ENCODE peak calls at places on chromosomes 13 and 19, in four cellular contexts. M, C, F and P are unnamed samples.

GRCh38 chr13:105817498-105817897 is 718.0 kb downstream of the EFNB2 start:
- DNase-seq in F (no peak), M (no peak), C (no peak), P (no peak)

GRCh38 chr19:17075860-17076538 is 422 bp downstream of the MYO9B start:
- DNase-seq in C (no peak), M (no peak), F (no peak), P (no peak)

GRCh38 chr19:14954071-14954655 is 12.9 kb downstream of the OR7C2 start:
- DNase-seq in F (no peak), C (no peak), M (no peak), P (no peak)

GRCh38 chr19:9156304-9156703 is 16.1 kb downstream of the ZNF317 start:
- DNase-seq in M (no peak), F (no peak), C (no peak), P (no peak)

GRCh38 chr13:46295531-46296464 is 84.1 kb downstream of the LRRC63 start:
- DNase-seq in F (no peak), M (no peak), C (no peak), P (no peak)

GRCh38 chr13:45604892-45605291 is 10.6 kb downstream of the ERICH6B start:
- DNase-seq in C (no peak), M (no peak), F (no peak), P (no peak)

GRCh38 chr19:48999481-49000325 is 6.0 kb downstream of the RUVBL2 start:
- DNase-seq in M (peak; percentile 49), C (no peak), F (peak; percentile 83), P (no peak)

GRCh38 chr19:45215391-45216191 is 29.6 kb downstream of the EXOC3L2 start:
- DNase-seq in M (peak; percentile 27), C (no peak), F (peak; percentile 60), P (no peak)

GRCh38 chr13:93397619-93398018 is 171.0 kb downstream of the GPC6 start:
- DNase-seq in M (no peak), F (no peak), C (no peak), P (no peak)

GRCh38 chr19:46030861-46031550 is 8.2 kb upstream of the PGLYRP1 start:
- DNase-seq in C (no peak), M (no peak), F (no peak), P (peak; percentile 55)

GRCh38 chr19:15517778-15518177 is 9.5 kb downstream of the CYP4F22 start:
- DNase-seq in F (no peak), M (no peak), C (no peak), P (no peak)

GRCh38 chr13:84500016-84500415 is 617.7 kb upstream of the SLITRK1 start:
- DNase-seq in M (no peak), C (no peak), F (no peak), P (no peak)

GRCh38 chr19:43820098-43820860 is 6.8 kb upstream of the ZNF283 start:
- DNase-seq in F (no peak), M (no peak), C (no peak), P (no peak)

GRCh38 chr13:112888238-112889111 is 80.5 kb upstream of the MCF2L start:
- DNase-seq in C (no peak), F (no peak), M (no peak), P (no peak)

GRCh38 chr13:29969286-29969685 is 118.9 kb upstream of the UBL3 start:
- DNase-seq in C (no peak), M (no peak), F (no peak), P (no peak)

GRCh38 chr13:29886446-29886845 is 36.0 kb upstream of the UBL3 start:
- DNase-seq in M (no peak), C (no peak), F (no peak), P (no peak)

GRCh38 chr13:44311011-44311481 is 62.6 kb upstream of the SERP2 start:
- DNase-seq in M (no peak), F (no peak), C (peak; percentile 59), P (no peak)

GRCh38 chr19:36051236-36051635 is 2.8 kb downstream of the THAP8 start:
- DNase-seq in F (peak; percentile 27), M (no peak), C (no peak), P (no peak)

GRCh38 chr19:45130888-45131615 is 29.7 kb downstream of the NKPD1 start:
- DNase-seq in C (no peak), M (no peak), F (no peak), P (no peak)

GRCh38 chr13:43428545-43429287 is 358.1 kb downstream of the ENOX1 start:
- DNase-seq in M (no peak), C (no peak), F (no peak), P (no peak)

GRCh38 chr19:43463381-43464088 is 1.9 kb downstream of the LYPD3 start:
- DNase-seq in M (peak; percentile 91), F (peak; percentile 97), C (peak; percentile 90), P (peak; percentile 94)

GRCh38 chr13:110825516-110825915 is 89.4 kb downstream of the ANKRD10 start:
- DNase-seq in C (no peak), M (no peak), F (no peak), P (no peak)

GRCh38 chr13:25860862-25861261 is 191.0 kb downstream of the SHISA2 start:
- DNase-seq in F (no peak), C (no peak), M (no peak), P (no peak)

DNA sequence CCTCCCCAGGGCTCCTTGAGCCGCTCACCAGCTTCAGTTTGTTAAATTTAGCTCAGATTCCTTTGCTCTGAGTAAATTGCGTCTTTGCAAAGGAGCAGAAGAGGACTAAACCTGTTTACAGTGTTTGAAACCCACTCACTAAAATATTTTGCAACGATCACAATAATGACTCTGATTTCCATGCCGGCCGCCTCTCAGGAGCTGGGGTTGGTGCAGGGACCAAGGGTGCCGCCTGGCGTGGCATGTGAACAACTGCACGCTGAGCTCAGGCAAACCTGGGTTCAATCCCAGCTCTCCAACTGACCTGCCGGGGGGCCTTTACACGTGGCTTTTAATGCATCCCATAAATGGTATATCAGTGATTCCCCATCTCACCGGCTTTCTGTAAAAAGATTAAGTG is 68.7 kb upstream of the CACNA1A start:
- DNase-seq in C (no peak), F (no peak), M (no peak), P (no peak)
- TF ChIP-seq CTCF in C (no peak), F (no peak), M (peak; percentile 37), P (no peak)

DNA sequence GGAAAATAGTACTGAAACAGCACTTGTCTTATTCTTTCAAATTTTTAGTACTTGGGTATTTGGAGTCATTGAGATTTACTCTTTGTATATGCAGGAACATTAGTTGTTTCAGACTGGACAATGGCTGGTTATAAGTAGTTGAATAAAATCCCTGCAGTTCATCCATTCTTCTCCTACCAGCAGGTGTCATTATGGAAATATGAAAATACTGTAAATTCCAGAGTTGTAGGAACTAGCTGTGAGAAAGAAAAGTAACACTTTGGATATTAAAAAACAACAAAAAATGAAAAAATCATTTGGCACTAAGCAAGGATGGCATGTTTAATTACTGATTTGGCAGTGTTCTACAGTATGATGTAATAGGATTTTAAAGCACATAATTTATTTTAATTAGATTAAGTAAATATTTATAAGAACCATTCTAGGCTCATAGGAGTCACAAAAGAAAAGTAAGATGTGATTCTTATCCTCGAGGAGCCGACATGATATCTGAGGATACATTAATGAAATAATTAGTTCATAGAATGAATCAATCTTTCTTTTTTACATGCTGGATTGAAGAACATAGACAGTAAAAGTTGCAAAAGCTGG is 155.3 kb downstream of the KCNRG start:
- DNase-seq in M (no peak), C (no peak), F (no peak), P (no peak)
- TF ChIP-seq CTCF in M (no peak), C (no peak), F (no peak), P (no peak)

DNA sequence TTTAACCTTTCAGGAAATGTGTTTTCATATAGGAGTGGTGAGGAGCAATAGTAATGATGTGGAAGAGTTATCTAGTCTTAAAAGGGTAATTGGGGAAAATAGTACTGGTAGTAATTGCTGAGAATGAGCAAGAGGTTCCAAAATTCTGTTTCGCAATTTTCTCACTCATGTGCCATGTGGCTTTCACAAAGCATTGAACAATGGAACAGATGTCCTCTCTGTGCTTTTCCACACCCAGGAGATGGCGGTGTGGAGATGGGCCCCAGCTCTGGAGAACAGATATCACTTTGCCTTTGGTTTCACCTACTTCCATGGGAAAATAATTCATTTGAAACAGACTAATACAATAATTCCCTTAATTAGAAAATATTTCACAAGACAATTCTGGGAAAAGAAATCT is 170.0 kb upstream of the SLC10A2 start:
- DNase-seq in M (no peak), C (no peak), F (no peak), P (no peak)
- TF ChIP-seq CTCF in M (no peak), C (no peak), F (no peak), P (no peak)

DNA sequence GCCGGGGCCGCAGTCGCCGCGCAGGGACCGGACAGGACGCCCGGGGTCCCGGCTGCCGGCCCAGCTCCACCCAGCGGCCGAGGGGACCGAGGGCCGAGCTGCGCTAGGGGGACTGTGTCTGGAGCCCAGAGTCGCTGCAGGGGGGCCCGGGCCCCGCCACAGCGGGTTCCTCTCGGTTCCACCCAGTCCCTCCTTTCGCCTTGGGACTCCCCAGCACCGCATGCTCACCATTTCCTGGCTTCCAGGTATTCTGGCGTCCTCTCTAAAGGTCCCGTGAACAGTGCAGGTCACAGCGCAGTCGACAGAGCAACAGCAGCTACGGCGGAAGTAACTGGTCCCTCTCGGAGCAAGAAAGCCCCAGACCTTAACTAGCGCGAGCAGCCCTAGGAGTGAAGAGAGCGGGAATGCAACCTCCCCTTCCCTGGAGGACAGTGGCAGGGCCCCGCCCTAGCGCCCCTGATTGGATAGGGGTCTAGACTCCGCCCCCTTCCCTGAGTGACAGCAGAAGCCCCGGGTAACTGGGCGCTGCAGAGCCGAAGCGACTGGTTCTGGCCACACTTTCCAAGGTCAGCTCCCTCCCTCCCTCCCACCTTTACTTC is at the start of gene ZNF878:
- DNase-seq in M (peak; percentile 90), F (no peak), C (peak; percentile 70), P (peak; percentile 80)
- TF ChIP-seq CTCF in M (peak; percentile 46), F (no peak), C (no peak), P (no peak)

DNA sequence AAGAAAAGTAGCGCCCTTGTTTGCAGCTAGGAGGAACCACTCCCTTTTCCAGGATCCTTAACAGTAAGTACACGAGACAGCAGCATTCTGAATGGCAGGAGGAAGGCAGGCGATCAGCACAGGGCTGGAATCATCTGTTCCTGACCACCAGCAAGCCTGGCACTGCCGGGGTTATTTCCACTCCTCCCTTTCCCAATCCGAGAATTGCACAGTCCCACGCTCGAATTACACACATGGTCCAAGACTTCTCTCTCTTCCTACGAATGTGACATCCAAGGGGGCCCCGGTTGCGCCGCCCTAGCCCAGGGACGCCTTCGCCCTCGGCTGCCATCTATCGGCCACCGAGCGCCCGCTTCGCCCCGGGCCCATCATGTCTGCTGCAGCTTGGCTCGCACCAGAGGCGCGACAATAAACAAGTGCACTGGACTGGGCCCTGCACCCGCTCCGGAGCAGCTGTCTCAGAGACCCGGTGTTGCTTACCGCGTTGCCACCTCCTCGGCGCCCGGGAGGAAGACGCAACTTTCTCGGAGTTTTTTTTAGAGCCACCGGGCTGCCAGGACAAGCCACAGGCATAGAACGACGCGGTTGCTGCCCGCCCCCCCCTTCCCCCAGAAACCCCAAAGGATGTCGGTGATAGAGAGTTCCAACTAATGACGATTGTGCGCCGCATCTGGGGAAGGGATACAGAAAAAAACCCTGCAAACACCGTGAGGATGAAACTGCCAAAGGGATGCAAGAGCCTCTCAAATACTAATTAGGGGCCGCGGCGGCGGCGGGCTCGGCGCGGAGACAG is at the start of gene SLITRK5:
- DNase-seq in M (peak; percentile 81), C (peak; percentile 30), F (peak; percentile 89), P (peak; percentile 88)
- TF ChIP-seq CTCF in M (peak; percentile 94), C (no peak), F (peak; percentile 71), P (peak; percentile 75)

GRCh38 chr13:31043891-31044657 is 111.6 kb downstream of the TEX26 start:
- DNase-seq in C (peak; percentile 33), F (peak; percentile 81), M (peak; percentile 63), P (peak; percentile 61)
- TF ChIP-seq CTCF in C (peak; percentile 63), F (peak; percentile 95), M (peak; percentile 96), P (peak; percentile 98)